ENCODE peak calls at places on chromosomes 3 and 15, in six cellular contexts. Y, R, J, C, M and U are unnamed samples.
A peak's percentile ranks its signal among the peaks of the same experiment; 100 is the strongest.

GRCh38 chr3:59001675-59002074 is 48.1 kb downstream of the CFAP20DC start:
- DNase-seq in M (no peak), Y (no peak), C (no peak), R (no peak), J (no peak), U (no peak)

GRCh38 chr3:52934626-52935530 is 37.5 kb upstream of the STIMATE start:
- DNase-seq in Y (no peak), M (no peak), J (peak; percentile 6), C (peak; percentile 67), R (peak; percentile 24), U (no peak)

GRCh38 chr3:38003371-38003816 is 12.8 kb downstream of the VILL start:
- DNase-seq in C (peak; percentile 28), Y (peak; percentile 75), J (peak; percentile 56), R (no peak), M (peak; percentile 69), U (peak; percentile 91)

GRCh38 chr15:58221591-58222241 is 83.5 kb downstream of the AQP9 start:
- DNase-seq in R (no peak), J (no peak), C (peak; percentile 46), M (no peak), Y (peak; percentile 54), U (no peak)

GRCh38 chr15:40340038-40340739 is 550 bp downstream of the CCDC9B start:
- DNase-seq in Y (peak; percentile 70), M (no peak), C (peak; percentile 76), J (no peak), R (no peak), U (no peak)

GRCh38 chr3:78690806-78691205 is 1077.0 kb downstream of the ROBO1 start:
- DNase-seq in M (no peak), J (no peak), R (peak; percentile 11), C (peak; percentile 55), Y (no peak), U (no peak)

GRCh38 chr3:127448671-127449070 is 141.9 kb downstream of the TPRA1 start:
- DNase-seq in R (no peak), J (no peak), C (no peak), M (no peak), Y (no peak), U (peak; percentile 40)

GRCh38 chr15:84400820-84401219 is 165.2 kb downstream of the GOLGA6L4 start:
- DNase-seq in M (no peak), R (no peak), Y (no peak), C (no peak), J (no peak), U (no peak)

GRCh38 chr3:191966556-191966955 is 505.6 kb downstream of the PYDC2 start:
- DNase-seq in Y (no peak), J (no peak), M (no peak), R (no peak), C (no peak), U (no peak)

GRCh38 chr15:52095597-52096262 is 16.8 kb downstream of the BCL2L10 start:
- DNase-seq in C (peak; percentile 97), R (peak; percentile 77), J (no peak), M (no peak), Y (no peak), U (no peak)

GRCh38 chr3:124177070-124177469 is 185.1 kb upstream of the ROPN1 start:
- DNase-seq in J (no peak), Y (no peak), R (no peak), M (no peak), C (no peak), U (no peak)

GRCh38 chr3:5891721-5892120 is 704.2 kb downstream of the EDEM1 start:
- DNase-seq in J (no peak), C (no peak), R (no peak), Y (no peak), M (no peak), U (no peak)

GRCh38 chr3:71076361-71076997 is 507.0 kb downstream of the FOXP1 start:
- DNase-seq in M (no peak), R (no peak), C (peak; percentile 71), Y (no peak), J (no peak), U (no peak)

GRCh38 chr3:42780892-42781700 is 8.0 kb upstream of the CCDC13 start:
- DNase-seq in M (no peak), J (peak; percentile 20), R (no peak), Y (no peak), C (peak; percentile 92), U (no peak)

GRCh38 chr15:92625297-92625980 is 30.1 kb downstream of the FAM174B start:
- DNase-seq in R (peak; percentile 16), Y (no peak), M (no peak), J (peak; percentile 72), C (peak; percentile 76), U (no peak)

GRCh38 chr15:67091073-67091965 is 25.9 kb downstream of the SMAD3 start:
- DNase-seq in C (peak; percentile 88), J (peak; percentile 76), R (peak; percentile 86), Y (peak; percentile 69), M (peak; percentile 51), U (no peak)

GRCh38 chr15:57503911-57504598 is 87.6 kb upstream of the MYZAP start:
- DNase-seq in R (no peak), C (peak; percentile 21), Y (no peak), M (no peak), J (no peak), U (no peak)

GRCh38 chr3:6228958-6229683 is 631.8 kb upstream of the GRM7 start:
- DNase-seq in Y (no peak), J (no peak), R (no peak), C (no peak), M (no peak), U (no peak)

GRCh38 chr3:184602406-184603155 is 41.0 kb downstream of the EPHB3 start:
- DNase-seq in Y (no peak), C (no peak), J (no peak), R (no peak), M (no peak), U (no peak)

DNA sequence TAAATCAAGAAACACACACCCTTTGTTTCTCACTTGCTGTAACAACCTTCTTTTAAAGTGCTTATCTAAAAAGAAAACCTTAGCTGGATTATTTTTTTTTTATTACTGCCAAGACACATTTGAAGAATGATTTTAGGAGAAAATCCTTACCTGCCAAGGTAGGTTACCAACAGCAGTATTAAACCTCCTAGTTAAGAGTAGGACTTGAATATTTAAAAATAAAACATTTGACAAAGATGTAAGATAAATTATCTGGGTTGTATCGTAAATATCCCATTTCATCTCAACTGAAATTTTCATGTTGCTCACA is 192.1 kb downstream of the PDZRN3 start:
- DNase-seq in R (no peak), M (no peak), J (no peak), Y (no peak), C (no peak), U (no peak)
- TF ChIP-seq CTCF in R (no peak), M (no peak), J (no peak), Y (no peak), C (no peak), U (peak; percentile 59)

DNA sequence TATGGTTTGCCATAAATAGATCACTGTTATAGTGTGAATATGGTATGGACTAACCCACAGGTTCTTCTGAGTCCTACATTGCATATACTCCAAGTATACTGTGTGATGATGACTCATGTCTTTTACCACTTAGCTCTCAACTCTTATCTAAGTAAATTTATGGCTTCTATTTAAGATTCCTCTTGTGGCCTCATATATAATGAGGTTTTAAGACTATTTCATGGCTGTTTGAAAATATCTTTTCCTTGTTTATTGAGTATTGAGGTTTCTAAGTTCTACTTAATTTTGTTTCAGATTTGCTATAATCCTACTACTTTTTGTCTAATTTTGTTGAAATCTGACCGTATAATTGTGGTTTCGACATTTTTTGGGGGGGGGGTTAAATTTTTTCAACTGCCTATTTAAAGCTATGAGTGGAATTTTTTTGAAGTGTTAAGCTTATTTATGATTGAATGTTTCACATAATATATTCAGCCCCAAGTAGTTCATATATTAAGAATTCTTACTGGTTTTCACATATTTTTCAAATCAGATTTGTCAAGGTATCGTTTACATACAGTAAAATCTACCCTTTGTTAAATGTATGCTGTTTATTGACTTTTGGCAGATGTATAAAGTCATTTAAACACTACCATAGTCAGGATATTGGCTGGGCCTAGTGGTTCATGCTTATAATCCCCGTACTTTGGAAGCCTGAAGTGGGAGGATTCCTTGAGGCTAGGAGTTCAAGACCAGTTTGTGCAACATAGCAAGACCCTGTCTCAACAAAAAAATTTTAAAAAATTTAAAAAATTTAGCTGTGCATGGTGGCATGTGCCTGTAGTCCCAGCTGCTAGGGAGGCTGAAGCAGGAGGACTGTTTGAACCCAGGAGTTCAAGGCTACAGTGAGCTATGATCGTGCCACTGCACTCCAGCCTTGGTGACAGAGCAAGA is 11.7 kb downstream of the SLC25A36 start:
- DNase-seq in J (no peak), C (peak; percentile 69), Y (no peak), R (peak; percentile 18), M (no peak), U (no peak)
- TF ChIP-seq CTCF in J (no peak), C (no peak), Y (no peak), R (no peak), M (no peak), U (no peak)

GRCh38 chr3:156449712-156450574 is 105.0 kb downstream of the SSR3 start:
- DNase-seq in M (no peak), C (peak; percentile 47), J (no peak), R (no peak), Y (no peak), U (no peak)

GRCh38 chr3:156456771-156457224 is 98.1 kb downstream of the SSR3 start:
- DNase-seq in R (no peak), M (no peak), J (no peak), Y (no peak), C (no peak), U (no peak)

GRCh38 chr3:156459434-156459833 is 95.5 kb downstream of the SSR3 start:
- DNase-seq in J (no peak), R (no peak), M (no peak), Y (no peak), C (no peak), U (no peak)

GRCh38 chr3:156460206-156460609 is 94.7 kb downstream of the SSR3 start:
- DNase-seq in M (no peak), Y (no peak), R (no peak), C (no peak), J (no peak), U (no peak)

DNA sequence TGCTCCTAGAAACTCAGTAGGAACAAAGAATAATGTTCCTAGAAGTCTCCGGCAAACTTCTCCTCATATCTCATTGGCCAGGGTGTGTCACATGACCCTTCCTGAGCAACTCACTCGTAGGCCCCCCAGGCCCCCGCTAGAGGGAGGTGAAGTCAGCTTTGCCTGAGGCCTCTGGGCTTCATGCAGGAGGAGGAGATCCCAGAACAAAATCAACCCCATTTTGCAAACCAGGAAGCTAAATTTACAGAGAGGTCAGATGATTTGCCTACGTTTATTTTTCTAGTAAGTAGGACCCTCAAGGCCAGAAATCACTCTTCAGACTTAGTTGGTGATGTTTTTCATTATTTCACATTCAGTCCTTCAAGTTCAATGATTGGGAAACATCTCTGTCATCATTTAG is 99.1 kb downstream of the SSR3 start:
- DNase-seq in M (no peak), Y (no peak), R (no peak), C (no peak), J (no peak), U (no peak)
- TF ChIP-seq CTCF in M (no peak), Y (no peak), R (no peak), C (no peak), J (peak; percentile 23), U (no peak)

GRCh38 chr3:142676151-142676550 is 47.7 kb upstream of the TRPC1 start:
- DNase-seq in C (no peak), J (no peak), Y (no peak), M (no peak), R (no peak), U (no peak)

DNA sequence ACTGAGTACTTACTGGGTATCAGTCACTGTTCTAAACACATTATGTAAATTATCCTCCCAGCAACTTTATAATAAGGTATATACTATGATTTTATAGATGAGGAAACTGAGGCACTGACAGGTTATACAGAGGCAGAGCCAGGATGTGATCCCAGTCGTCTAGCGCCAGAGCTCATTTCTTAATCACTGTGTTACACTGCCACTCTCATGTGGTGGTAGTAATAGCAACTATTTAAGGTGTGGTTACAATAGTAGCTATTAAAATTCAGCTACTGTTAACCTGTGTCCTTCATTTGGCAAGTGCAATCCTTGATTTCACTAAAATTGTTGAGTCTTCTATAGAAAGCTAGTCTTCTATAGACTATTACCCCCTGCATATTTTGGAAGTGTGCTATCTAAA is 43.1 kb upstream of the TRPC1 start:
- DNase-seq in Y (no peak), J (no peak), C (no peak), R (no peak), M (no peak), U (no peak)
- TF ChIP-seq CTCF in Y (no peak), J (no peak), C (no peak), R (no peak), M (no peak), U (peak; percentile 13)